ENCODE peak calls at places on chromosomes 2 and 18, in seven cellular contexts. One of them, this sample, is unnamed.

GRCh38 chr2:217711236-217711635 is 291.6 kb downstream of the TNS1 start:
- DNase-seq in naive thymus-derived CD8-positive, alpha-beta T cell: no peak
- DNase-seq in NCI-H510A treated with DMSO at 0.1 percent for 48 hours: no peak
- DNase-seq in right cardiac atrium: no peak
- DNase-seq in activated CD4-positive, alpha-beta T cell treated with anti-CD3 and anti-CD28 coated beads for 4 hours: no peak
- DNase-seq in choroid plexus epithelial cell: peak; percentile 71
- DNase-seq in iris pigment epithelial cell: peak; percentile 73
- DNase-seq in this sample: no peak

GRCh38 chr2:217099561-217099960 is 239.7 kb upstream of the TNP1 start:
- DNase-seq in naive thymus-derived CD8-positive, alpha-beta T cell: no peak
- DNase-seq in right cardiac atrium: peak; percentile 77
- DNase-seq in iris pigment epithelial cell: no peak
- DNase-seq in NCI-H510A treated with DMSO at 0.1 percent for 48 hours: no peak
- DNase-seq in choroid plexus epithelial cell: peak; percentile 12
- DNase-seq in activated CD4-positive, alpha-beta T cell treated with anti-CD3 and anti-CD28 coated beads for 4 hours: no peak
- DNase-seq in this sample: no peak

GRCh38 chr18:36331541-36331971 is 34.0 kb downstream of the FHOD3 start:
- DNase-seq in naive thymus-derived CD8-positive, alpha-beta T cell: no peak
- DNase-seq in choroid plexus epithelial cell: no peak
- DNase-seq in iris pigment epithelial cell: no peak
- DNase-seq in NCI-H510A treated with DMSO at 0.1 percent for 48 hours: peak; percentile 39
- DNase-seq in right cardiac atrium: no peak
- DNase-seq in activated CD4-positive, alpha-beta T cell treated with anti-CD3 and anti-CD28 coated beads for 4 hours: no peak
- DNase-seq in this sample: no peak

GRCh38 chr18:75139226-75139911 is 69.6 kb downstream of the PTGR3 start:
- DNase-seq in naive thymus-derived CD8-positive, alpha-beta T cell: no peak
- DNase-seq in NCI-H510A treated with DMSO at 0.1 percent for 48 hours: no peak
- DNase-seq in right cardiac atrium: no peak
- DNase-seq in activated CD4-positive, alpha-beta T cell treated with anti-CD3 and anti-CD28 coated beads for 4 hours: no peak
- DNase-seq in choroid plexus epithelial cell: no peak
- DNase-seq in iris pigment epithelial cell: no peak
- DNase-seq in this sample: no peak

GRCh38 chr2:234672498-234673150 is 175.7 kb upstream of the ARL4C start:
- DNase-seq in choroid plexus epithelial cell: no peak
- DNase-seq in activated CD4-positive, alpha-beta T cell treated with anti-CD3 and anti-CD28 coated beads for 4 hours: no peak
- DNase-seq in iris pigment epithelial cell: peak; percentile 28
- DNase-seq in naive thymus-derived CD8-positive, alpha-beta T cell: no peak
- DNase-seq in NCI-H510A treated with DMSO at 0.1 percent for 48 hours: no peak
- DNase-seq in right cardiac atrium: no peak
- DNase-seq in this sample: no peak

GRCh38 chr2:132941296-132942020 is 271.5 kb upstream of the LYPD1 start:
- DNase-seq in NCI-H510A treated with DMSO at 0.1 percent for 48 hours: no peak
- DNase-seq in naive thymus-derived CD8-positive, alpha-beta T cell: no peak
- DNase-seq in choroid plexus epithelial cell: no peak
- DNase-seq in iris pigment epithelial cell: no peak
- DNase-seq in right cardiac atrium: no peak
- DNase-seq in activated CD4-positive, alpha-beta T cell treated with anti-CD3 and anti-CD28 coated beads for 4 hours: no peak
- DNase-seq in this sample: no peak

GRCh38 chr18:76379226-76380126 is 115.6 kb downstream of the ZNF516 start:
- DNase-seq in right cardiac atrium: no peak
- DNase-seq in naive thymus-derived CD8-positive, alpha-beta T cell: no peak
- DNase-seq in iris pigment epithelial cell: no peak
- DNase-seq in choroid plexus epithelial cell: no peak
- DNase-seq in activated CD4-positive, alpha-beta T cell treated with anti-CD3 and anti-CD28 coated beads for 4 hours: no peak
- DNase-seq in NCI-H510A treated with DMSO at 0.1 percent for 48 hours: no peak
- DNase-seq in this sample: no peak

GRCh38 chr2:158378926-158379325 is 77.6 kb downstream of the CCDC148 start:
- DNase-seq in choroid plexus epithelial cell: no peak
- DNase-seq in activated CD4-positive, alpha-beta T cell treated with anti-CD3 and anti-CD28 coated beads for 4 hours: no peak
- DNase-seq in iris pigment epithelial cell: no peak
- DNase-seq in naive thymus-derived CD8-positive, alpha-beta T cell: no peak
- DNase-seq in right cardiac atrium: no peak
- DNase-seq in NCI-H510A treated with DMSO at 0.1 percent for 48 hours: no peak
- DNase-seq in this sample: no peak

GRCh38 chr18:70015127-70015526 is 67.5 kb upstream of the CD226 start:
- DNase-seq in iris pigment epithelial cell: no peak
- DNase-seq in activated CD4-positive, alpha-beta T cell treated with anti-CD3 and anti-CD28 coated beads for 4 hours: no peak
- DNase-seq in right cardiac atrium: no peak
- DNase-seq in naive thymus-derived CD8-positive, alpha-beta T cell: no peak
- DNase-seq in NCI-H510A treated with DMSO at 0.1 percent for 48 hours: peak; percentile 40
- DNase-seq in choroid plexus epithelial cell: no peak
- DNase-seq in this sample: no peak

GRCh38 chr2:46720592-46721185 is 194.9 kb downstream of the MCFD2 start:
- DNase-seq in activated CD4-positive, alpha-beta T cell treated with anti-CD3 and anti-CD28 coated beads for 4 hours: no peak
- DNase-seq in naive thymus-derived CD8-positive, alpha-beta T cell: no peak
- DNase-seq in NCI-H510A treated with DMSO at 0.1 percent for 48 hours: no peak
- DNase-seq in choroid plexus epithelial cell: peak; percentile 53
- DNase-seq in right cardiac atrium: no peak
- DNase-seq in iris pigment epithelial cell: no peak
- DNase-seq in this sample: no peak

GRCh38 chr2:102251042-102251848 is 60.1 kb upstream of the IL1RL1 start:
- DNase-seq in NCI-H510A treated with DMSO at 0.1 percent for 48 hours: peak; percentile 6
- DNase-seq in iris pigment epithelial cell: peak; percentile 46
- DNase-seq in choroid plexus epithelial cell: peak; percentile 44
- DNase-seq in naive thymus-derived CD8-positive, alpha-beta T cell: peak; percentile 78
- DNase-seq in right cardiac atrium: peak; percentile 79
- DNase-seq in activated CD4-positive, alpha-beta T cell treated with anti-CD3 and anti-CD28 coated beads for 4 hours: peak; percentile 71
- DNase-seq in this sample: no peak